ENCODE peak calls at places on chromosomes 13 and 19, in four cellular contexts. F is T-helper 2 cell, P is fibroblast of villous mesenchyme, Q is fibroblast of the aortic adventitia. R is an unnamed sample.

GRCh38 chr13:87498681-87499080 is 172.5 kb upstream of the SLITRK5 start:
- DNase-seq in F (no peak), P (no peak), Q (no peak), R (peak)

GRCh38 chr19:19062454-19063182 is 1.2 kb upstream of the SLC25A42 start:
- DNase-seq in F (no peak), P (peak), Q (peak), R (peak)

GRCh38 chr13:93534181-93534700 is 307.6 kb downstream of the GPC6 start:
- DNase-seq in F (no peak), P (peak), Q (peak), R (no peak)

GRCh38 chr19:32702010-32702409 is 10.4 kb downstream of the NUDT19 start:
- DNase-seq in F (no peak), P (no peak), Q (no peak), R (no peak)

GRCh38 chr19:7971553-7972520 is 28.4 kb upstream of the TIMM44 start:
- DNase-seq in F (no peak), P (no peak), Q (no peak), R (no peak)

GRCh38 chr19:29121684-29122083 is 91.3 kb downstream of the UQCRFS1 start:
- DNase-seq in F (no peak), P (no peak), Q (peak), R (no peak)

GRCh38 chr19:39351537-39352037 is 9.4 kb downstream of the SAMD4B start:
- DNase-seq in F (no peak), P (peak), Q (peak), R (no peak)

GRCh38 chr13:101258071-101258470 is 158.2 kb downstream of the NALCN start:
- DNase-seq in F (no peak), P (peak), Q (peak), R (peak)

GRCh38 chr19:38228491-38229439 is 4.7 kb upstream of the DPF1 start:
- DNase-seq in F (no peak), P (no peak), Q (no peak), R (no peak)

GRCh38 chr19:50065938-50066337 is 40.1 kb downstream of the ZNF473 start:
- DNase-seq in F (no peak), P (no peak), Q (no peak), R (no peak)

GRCh38 chr13:113192902-113193301 is 15.6 kb downstream of the PCID2 start:
- DNase-seq in F (no peak), P (peak), Q (peak), R (peak)

GRCh38 chr19:33393286-33394005 is 19.9 kb downstream of the CEBPG start:
- DNase-seq in F (no peak), P (no peak), Q (no peak), R (no peak)

GRCh38 chr13:42549555-42549941 is 24.4 kb upstream of the TNFSF11 start:
- DNase-seq in F (no peak), P (no peak), Q (no peak), R (no peak)

GRCh38 chr13:95455782-95456181 is 96.7 kb upstream of the CLDN10 start:
- DNase-seq in F (no peak), P (no peak), Q (no peak), R (no peak)

GRCh38 chr19:33887891-33888290 is 91.2 kb downstream of the KCTD15 start:
- DNase-seq in F (no peak), P (no peak), Q (no peak), R (no peak)

GRCh38 chr13:32314271-32314967 is 744 bp downstream of the ZAR1L start:
- DNase-seq in F (no peak), P (peak), Q (no peak), R (no peak)

GRCh38 chr19:54137913-54138776 is 583 bp downstream of the CNOT3 start:
- DNase-seq in F (no peak), P (no peak), Q (no peak), R (no peak)

GRCh38 chr19:4977299-4978174 is 8.6 kb downstream of the KDM4B start:
- DNase-seq in F (no peak), P (peak), Q (peak), R (peak)

GRCh38 chr19:50501186-50501567 is 9.8 kb downstream of the JOSD2 start:
- DNase-seq in F (no peak), P (no peak), Q (no peak), R (no peak)

GRCh38 chr19:18436651-18437478 is 1.1 kb downstream of the ISYNA1 start:
- DNase-seq in F (peak), P (peak), Q (peak), R (peak)

GRCh38 chr13:27194895-27195764 is 23.5 kb upstream of the USP12 start:
- DNase-seq in F (no peak), P (peak), Q (peak), R (peak)

GRCh38 chr19:56705939-56706338 is 34.4 kb upstream of the ZNF835 start:
- DNase-seq in F (no peak), P (no peak), Q (no peak), R (no peak)

GRCh38 chr19:55176116-55176515 is 4.0 kb downstream of the SYT5 start:
- DNase-seq in F (no peak), P (no peak), Q (no peak), R (no peak)

GRCh38 chr13:73075546-73075945 is 16.7 kb downstream of the KLF5 start:
- DNase-seq in F (no peak), P (no peak), Q (no peak), R (no peak)

R was measured in astrocyte.